ENCODE peak calls at places on chromosomes 11 and 22, in seven cellular contexts. L, D, Y, A, I, J and Q are unnamed samples.

GRCh38 chr11:31133064-31133463 is 236.5 kb downstream of the DCDC1 start:
- DNase-seq in Y (no peak), L (no peak), I (no peak), A (no peak), D (no peak), J (no peak), Q (no peak)

GRCh38 chr11:19338375-19338774 is 97.6 kb upstream of the E2F8 start:
- DNase-seq in L (no peak), A (no peak), D (no peak), J (no peak), Y (no peak), I (no peak), Q (no peak)

GRCh38 chr22:30432520-30432919 is 7.0 kb downstream of the MTFP1 start:
- DNase-seq in Y (peak), A (no peak), D (no peak), L (no peak), J (no peak), I (no peak), Q (no peak)

GRCh38 chr11:87176044-87176443 is 138.3 kb downstream of the TMEM135 start:
- DNase-seq in A (no peak), L (no peak), D (peak), I (no peak), J (no peak), Y (no peak), Q (no peak)

GRCh38 chr22:27476729-27477128 is 324.8 kb downstream of the MN1 start:
- DNase-seq in D (peak), I (no peak), A (no peak), J (no peak), L (no peak), Y (peak), Q (no peak)

GRCh38 chr11:131977854-131978253 is 607.4 kb downstream of the NTM start:
- DNase-seq in L (no peak), D (peak), A (no peak), Y (no peak), J (no peak), I (no peak), Q (no peak)

GRCh38 chr22:50302041-50302541 is 5.4 kb downstream of the PLXNB2 start:
- DNase-seq in L (peak), J (peak), A (no peak), Y (no peak), D (peak), I (no peak), Q (no peak)

GRCh38 chr11:134636071-134636470 is 224.0 kb upstream of the B3GAT1 start:
- DNase-seq in I (no peak), D (no peak), L (no peak), Y (no peak), A (no peak), J (no peak), Q (no peak)

GRCh38 chr11:17063171-17064002 is 14.1 kb downstream of the RPS13 start:
- DNase-seq in Y (no peak), L (peak), J (peak), D (peak), I (no peak), A (peak), Q (peak)

GRCh38 chr11:63534895-63535461 is 1.6 kb upstream of the PLAAT4 start:
- DNase-seq in Y (no peak), D (no peak), A (no peak), J (no peak), I (no peak), L (no peak), Q (no peak)

GRCh38 chr11:122743949-122744876 is 88.7 kb downstream of the UBASH3B start:
- DNase-seq in Y (no peak), A (no peak), D (no peak), J (no peak), L (peak), I (peak), Q (no peak)

GRCh38 chr11:121082670-121083069 is 18.4 kb upstream of the TECTA start:
- DNase-seq in L (no peak), D (no peak), Y (no peak), J (no peak), A (no peak), I (no peak), Q (no peak)

GRCh38 chr11:130622126-130622525 is 173.7 kb downstream of the ADAMTS15 start:
- DNase-seq in L (no peak), J (no peak), Y (no peak), A (no peak), D (no peak), I (no peak), Q (no peak)

GRCh38 chr11:120521176-120521575 is 9.6 kb downstream of the GRIK4 start:
- DNase-seq in D (no peak), I (no peak), L (no peak), J (peak), Y (peak), A (peak), Q (no peak)

GRCh38 chr11:86769219-86769618 is 31.1 kb upstream of the PRSS23 start:
- DNase-seq in A (no peak), Y (no peak), L (no peak), D (no peak), I (no peak), J (no peak), Q (no peak)

GRCh38 chr11:2741006-2741376 is 41.2 kb upstream of the KCNQ1OT1 start:
- DNase-seq in D (no peak), J (peak), Y (peak), L (no peak), I (no peak), A (no peak), Q (no peak)

GRCh38 chr11:1832181-1832988 is 2.4 kb upstream of the SYT8 start:
- DNase-seq in I (peak), L (peak), Y (peak), A (peak), J (peak), D (no peak), Q (peak)

GRCh38 chr11:76598426-76598839 is 72.1 kb downstream of the LRRC32 start:
- DNase-seq in A (peak), D (no peak), J (no peak), I (no peak), Y (no peak), L (no peak), Q (no peak)

GRCh38 chr11:46886211-46886610 is 32.1 kb downstream of the LRP4 start:
- DNase-seq in I (no peak), L (no peak), J (no peak), Y (no peak), A (no peak), D (no peak), Q (no peak)

GRCh38 chr11:96263361-96263763 is 79.6 kb downstream of the MAML2 start:
- DNase-seq in Y (no peak), A (no peak), D (peak), L (no peak), J (no peak), I (no peak), Q (no peak)

GRCh38 chr11:43521471-43521870 is 159.1 kb upstream of the HSD17B12 start:
- DNase-seq in D (no peak), J (no peak), A (no peak), Y (peak), L (no peak), I (no peak), Q (no peak)

GRCh38 chr11:64449381-64450167 is 90.6 kb downstream of the RPS6KA4 start:
- DNase-seq in Y (no peak), A (peak), D (peak), I (peak), J (peak), L (peak), Q (peak)

GRCh38 chr22:27107824-27108223 is 450.4 kb downstream of the MIAT start:
- DNase-seq in D (peak), A (no peak), Y (peak), J (no peak), I (no peak), L (peak), Q (no peak)

GRCh38 chr22:27242111-27242436 is 559.5 kb downstream of the MN1 start:
- DNase-seq in D (no peak), I (no peak), A (no peak), J (no peak), L (no peak), Y (no peak), Q (no peak)

GRCh38 chr22:18005201-18005926 is 19.0 kb downstream of the MICAL3 start:
- DNase-seq in D (no peak), I (no peak), Y (no peak), L (no peak), A (peak), J (no peak), Q (no peak)

GRCh38 chr11:119741369-119742262 is 12.6 kb upstream of the NECTIN1 start:
- DNase-seq in J (peak), I (peak), Y (no peak), A (peak), L (peak), D (no peak), Q (peak)

GRCh38 chr11:13098890-13099289 is 89.8 kb downstream of the RASSF10 start:
- DNase-seq in J (no peak), I (no peak), D (peak), Y (no peak), L (no peak), A (no peak), Q (no peak)

GRCh38 chr11:60334005-60334620 is 7.1 kb downstream of the MS4A6E start:
- DNase-seq in L (peak), A (no peak), J (peak), Y (no peak), I (peak), D (peak), Q (no peak)

GRCh38 chr11:18578975-18579598 is 9.4 kb downstream of the UEVLD start:
- DNase-seq in L (peak), J (no peak), D (no peak), A (no peak), Y (no peak), I (no peak), Q (no peak)

DNA sequence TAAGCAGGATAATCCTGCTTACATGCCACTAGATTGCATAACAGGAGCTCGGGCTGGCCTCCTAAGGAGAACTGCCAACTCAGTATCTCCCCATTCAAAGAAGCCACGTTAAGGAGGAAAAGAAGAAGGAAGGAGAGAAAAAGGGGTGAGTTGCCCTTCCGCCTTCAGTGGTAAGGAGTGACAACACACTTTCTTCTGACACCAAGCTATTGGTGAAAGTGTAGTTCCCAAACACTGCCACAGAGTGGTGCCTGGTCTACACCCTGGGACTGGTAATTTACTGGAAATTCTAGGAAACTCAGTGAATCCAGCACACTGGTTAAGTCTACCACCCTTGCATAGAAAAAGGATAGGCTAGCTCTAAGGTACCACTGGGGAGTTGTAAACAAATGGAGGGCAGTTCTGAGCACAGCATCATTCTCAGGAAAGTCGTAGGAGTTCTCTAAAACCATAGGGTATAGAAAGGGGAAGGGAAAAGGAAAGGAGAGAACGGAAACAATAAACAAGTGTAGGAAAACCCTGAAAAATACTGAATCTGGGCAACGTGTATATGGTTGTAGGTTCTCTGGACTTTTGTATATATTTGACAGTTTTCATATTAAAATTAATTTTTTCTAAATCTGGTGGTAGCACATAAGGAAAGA is 58.2 kb downstream of the RRAS2 start:
- DNase-seq in I (peak), Y (no peak), D (peak), L (peak), J (no peak), A (peak), Q (peak)
- H3K27ac ChIP-seq in I (no peak), Y (no peak), D (no peak), L (no peak), J (no peak), A (no peak), Q (no peak)

GRCh38 chr22:37684803-37685615 is 1.1 kb upstream of the NOL12 start:
- DNase-seq in D (peak), I (no peak), L (no peak), Y (no peak), A (no peak), J (no peak), Q (no peak)
- H3K27ac ChIP-seq in D (peak), I (no peak), L (no peak), Y (no peak), A (no peak), J (no peak), Q (no peak)

GRCh38 chr11:73218830-73219215 is 742 bp downstream of the P2RY2 start:
- DNase-seq in A (no peak), I (no peak), Y (no peak), J (no peak), L (no peak), D (no peak), Q (no peak)

GRCh38 chr11:73218106-73218829 is at the start of gene P2RY2:
- DNase-seq in Y (peak), A (peak), I (no peak), J (peak), D (peak), L (peak), Q (peak)

GRCh38 chr11:73217131-73217809 is 811 bp upstream of the P2RY2 start:
- DNase-seq in J (peak), I (no peak), Y (no peak), D (no peak), L (no peak), A (no peak), Q (no peak)

GRCh38 chr11:73216466-73216865 is 1.6 kb upstream of the P2RY2 start:
- DNase-seq in J (no peak), L (no peak), A (no peak), Y (no peak), D (no peak), I (no peak), Q (no peak)

GRCh38 chr11:73217810-73218105 is 323 bp upstream of the P2RY2 start:
- DNase-seq in A (no peak), J (no peak), L (no peak), Y (no peak), D (no peak), I (no peak), Q (no peak)
- H3K27ac ChIP-seq in A (no peak), J (peak), L (peak), Y (no peak), D (no peak), I (no peak), Q (no peak)

DNA sequence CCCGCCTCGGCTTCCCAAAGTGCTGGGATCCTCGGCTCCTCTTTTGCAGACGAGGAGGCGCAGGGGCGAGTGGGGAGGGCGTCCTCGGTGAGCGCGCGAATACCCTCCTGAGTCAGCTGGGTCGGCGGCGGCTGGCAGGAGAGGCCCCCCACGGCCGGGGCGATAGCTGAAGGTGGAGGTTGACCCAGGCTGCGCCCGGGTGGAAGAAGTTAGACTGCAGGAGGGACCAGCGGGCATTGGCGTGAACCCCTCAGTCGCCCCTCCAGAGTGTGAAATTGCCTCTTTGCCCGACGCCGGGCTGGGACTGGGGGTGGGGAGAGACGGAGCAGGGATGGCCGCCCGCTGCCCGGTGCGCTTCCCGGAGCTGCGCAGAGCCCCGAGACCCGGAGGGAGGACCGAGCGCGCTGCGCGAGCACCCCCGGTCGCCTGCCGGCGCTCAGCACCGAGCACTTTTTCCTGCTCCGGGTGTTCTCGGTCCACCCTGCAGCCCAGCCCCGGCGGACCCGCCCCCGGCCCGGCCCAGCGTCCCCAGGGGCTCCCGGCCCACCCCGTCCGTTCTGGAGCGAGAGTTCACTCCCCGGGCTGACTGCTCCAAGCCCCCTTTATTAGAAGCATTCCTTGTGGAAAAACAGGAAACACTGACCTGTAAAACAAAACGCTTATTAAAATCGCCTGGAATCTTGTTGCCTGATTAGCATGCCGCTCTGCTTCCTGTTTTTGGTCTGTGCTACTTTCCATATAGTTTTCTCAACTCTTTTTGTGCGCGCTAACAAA is 13.7 kb upstream of the CPT1A start:
- DNase-seq in A (no peak), L (no peak), D (no peak), Y (peak), J (peak), I (no peak), Q (peak)
- H3K27ac ChIP-seq in A (no peak), L (peak), D (no peak), Y (peak), J (peak), I (no peak), Q (no peak)

DNA sequence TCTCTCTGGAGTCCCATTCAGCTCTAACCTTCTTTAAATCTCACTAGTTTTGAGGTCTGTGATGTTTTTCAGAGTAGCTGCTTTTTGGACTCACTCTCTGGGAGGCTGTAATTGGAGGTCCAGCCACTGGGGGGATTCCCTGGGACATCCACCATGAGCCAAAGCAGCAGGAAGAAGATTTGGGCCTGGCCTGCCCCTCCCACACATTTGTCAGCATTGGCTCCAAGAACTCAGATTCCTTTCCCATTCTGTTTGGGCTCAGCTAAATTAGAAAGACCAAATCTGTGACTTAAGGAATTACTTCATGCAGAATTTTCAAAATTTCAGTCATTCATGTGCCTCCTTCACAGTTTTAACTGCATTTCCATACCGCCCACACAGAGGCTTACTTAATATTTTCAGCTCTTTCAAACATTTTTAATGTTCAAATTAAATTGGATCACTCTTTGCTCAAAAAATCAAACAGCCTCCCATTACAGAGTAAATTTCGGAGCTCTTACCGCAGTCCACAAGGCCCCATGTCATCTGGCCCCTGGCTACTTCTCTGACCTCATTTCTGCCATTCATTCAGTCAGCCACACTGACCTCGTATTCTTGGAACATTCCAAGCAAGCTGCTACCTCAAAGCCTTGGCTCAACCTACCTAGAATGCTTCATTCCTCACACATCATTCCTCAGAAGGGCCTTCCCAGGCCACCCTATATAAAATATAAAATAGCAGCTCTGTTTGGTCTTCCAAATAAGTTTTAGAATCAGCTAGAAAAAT is 54.5 kb upstream of the RRAS2 start:
- DNase-seq in I (no peak), L (no peak), A (no peak), Y (no peak), D (peak), J (no peak), Q (no peak)
- H3K27ac ChIP-seq in I (no peak), L (peak), A (no peak), Y (no peak), D (peak), J (no peak), Q (no peak)

DNA sequence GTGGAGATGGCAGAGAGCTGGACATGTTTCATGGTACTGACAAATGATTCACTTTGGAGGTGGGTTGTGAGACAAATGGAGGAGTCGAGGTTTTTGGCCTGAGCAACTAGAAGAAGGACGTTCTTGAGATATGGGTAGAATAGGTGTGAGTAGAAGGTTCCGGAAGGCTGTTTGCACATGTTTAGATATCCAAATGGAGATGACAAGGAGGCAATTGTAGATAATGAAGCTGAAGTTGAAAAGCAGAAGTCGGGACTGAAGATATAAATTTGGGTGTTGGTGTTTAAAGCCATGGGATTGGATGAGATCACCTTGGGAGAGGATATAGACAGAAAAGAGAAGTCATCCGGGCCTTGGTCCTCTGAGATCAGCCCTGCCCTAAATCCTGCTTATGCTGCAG is 75.5 kb upstream of the CD44 start:
- DNase-seq in I (no peak), A (no peak), J (no peak), D (no peak), Y (no peak), L (no peak), Q (no peak)
- H3K27ac ChIP-seq in I (no peak), A (no peak), J (no peak), D (no peak), Y (no peak), L (no peak), Q (no peak)

GRCh38 chr11:8081591-8082021 is 595 bp downstream of the TUB start:
- DNase-seq in L (no peak), D (no peak), A (no peak), Y (no peak), I (no peak), J (no peak), Q (no peak)
- H3K27ac ChIP-seq in L (no peak), D (no peak), A (peak), Y (no peak), I (no peak), J (no peak), Q (no peak)